ENCODE peak calls at places on chromosomes 3 and 15, in seven cellular contexts. Y is IMR-90; Z is lung; I is tibial nerve; W is breast epithelium; R is fibroblast of lung; U is CD4-positive, CD25-positive, alpha-beta regulatory T cell. M is an unnamed sample.

GRCh38 chr3:177041021-177041729 is 156.1 kb downstream of the TBL1XR1 start:
- DNase-seq in Y (peak; percentile 25), I (peak; percentile 60), U (no peak), W (no peak), Z (peak; percentile 38), R (peak; percentile 51), M (no peak)

GRCh38 chr3:55203006-55203405 is 275.1 kb upstream of the LRTM1 start:
- DNase-seq in R (peak; percentile 92), W (no peak), I (no peak), Z (no peak), U (no peak), Y (peak; percentile 59), M (no peak)

GRCh38 chr15:47548189-47548588 is 169.1 kb upstream of the SEMA6D start:
- DNase-seq in U (no peak), Z (no peak), W (no peak), Y (no peak), R (no peak), I (no peak), M (no peak)

GRCh38 chr3:160291909-160292299 is 66.7 kb downstream of the C3orf80 start:
- DNase-seq in U (no peak), W (no peak), Y (no peak), I (no peak), Z (no peak), R (no peak), M (no peak)

GRCh38 chr15:56205061-56205876 is 38.4 kb downstream of the RFX7 start:
- DNase-seq in Z (no peak), I (no peak), R (peak; percentile 49), Y (peak; percentile 31), W (no peak), U (no peak), M (no peak)

GRCh38 chr3:24867783-24868182 is 373.1 kb upstream of the THRB start:
- DNase-seq in U (no peak), Z (no peak), Y (no peak), R (no peak), W (no peak), I (no peak), M (no peak)

GRCh38 chr3:107285197-107285596 is 92.0 kb upstream of the CCDC54 start:
- DNase-seq in Y (peak; percentile 26), U (no peak), Z (no peak), R (peak; percentile 5), I (no peak), W (no peak), M (no peak)

GRCh38 chr3:172261053-172261452 is 187.2 kb downstream of the GHSR start:
- DNase-seq in R (peak; percentile 37), W (no peak), Z (no peak), I (no peak), U (no peak), Y (no peak), M (no peak)

GRCh38 chr3:45664558-45664957 is 24.6 kb upstream of the SACM1L start:
- DNase-seq in I (no peak), Z (no peak), R (no peak), U (peak; percentile 80), W (peak; percentile 56), Y (no peak), M (no peak)

GRCh38 chr3:17995769-17996168 is 253.3 kb upstream of the TBC1D5 start:
- DNase-seq in W (no peak), R (no peak), I (no peak), Y (no peak), Z (no peak), U (no peak), M (no peak)

GRCh38 chr3:29514912-29515311 is 234.0 kb downstream of the RBMS3 start:
- DNase-seq in Y (no peak), R (peak; percentile 24), Z (no peak), I (no peak), W (no peak), U (no peak), M (no peak)

GRCh38 chr3:173401369-173401768 is 3.8 kb downstream of the NLGN1 start:
- DNase-seq in W (no peak), Y (no peak), Z (no peak), I (no peak), R (no peak), U (no peak), M (no peak)

GRCh38 chr15:57920916-57921315 is 144.6 kb downstream of the ALDH1A2 start:
- DNase-seq in I (no peak), R (no peak), W (no peak), U (no peak), Y (no peak), Z (no peak), M (no peak)

GRCh38 chr15:65887565-65887964 is 18.3 kb downstream of the RAB11A start:
- DNase-seq in I (no peak), Z (no peak), R (no peak), U (peak; percentile 36), W (no peak), Y (no peak), M (no peak)

GRCh38 chr3:183106635-183107034 is 7.3 kb upstream of the MCCC1 start:
- DNase-seq in Y (no peak), U (no peak), I (no peak), Z (no peak), R (no peak), W (no peak), M (no peak)

GRCh38 chr3:195692781-195693427 is 27.9 kb upstream of the MUC20 start:
- DNase-seq in R (no peak), U (no peak), W (no peak), Z (no peak), I (no peak), Y (peak; percentile 52), M (no peak)

GRCh38 chr15:62054979-62055378 is 5.3 kb downstream of the VPS13C start:
- DNase-seq in W (no peak), Y (no peak), R (no peak), U (no peak), I (no peak), Z (no peak), M (no peak)

GRCh38 chr15:34616613-34617012 is 33.2 kb upstream of the GOLGA8B start:
- DNase-seq in U (no peak), W (no peak), Z (no peak), Y (peak; percentile 49), R (peak; percentile 52), I (no peak), M (no peak)

GRCh38 chr15:79197285-79197684 is 85.2 kb upstream of the ANKRD34C start:
- DNase-seq in Z (no peak), I (no peak), R (no peak), W (no peak), U (no peak), Y (no peak), M (no peak)

GRCh38 chr3:113241292-113242033 is 30.1 kb downstream of the BOC start:
- DNase-seq in U (no peak), Y (peak; percentile 22), I (no peak), W (no peak), R (peak; percentile 83), Z (no peak), M (no peak)

GRCh38 chr3:141764946-141765345 is 1.7 kb downstream of the GRK7 start:
- DNase-seq in U (no peak), W (no peak), Z (no peak), I (no peak), Y (peak; percentile 7), R (no peak), M (no peak)

GRCh38 chr3:40580494-40581091 is 55.8 kb downstream of the ZNF621 start:
- DNase-seq in I (peak; percentile 66), W (peak; percentile 36), Z (peak; percentile 70), R (peak; percentile 56), Y (peak; percentile 60), U (peak; percentile 50), M (peak; percentile 58)

GRCh38 chr3:189806171-189806951 is 175.2 kb downstream of the TP63 start:
- DNase-seq in I (no peak), Y (peak; percentile 6), R (peak; percentile 71), U (no peak), Z (no peak), W (no peak), M (no peak)
- H3K27me3 ChIP-seq in I (no peaks in the 10 kb centered on the region), Y (no peaks in the 10 kb centered on the region), R (no peaks in the 10 kb centered on the region), U (no peaks in the 10 kb centered on the region), Z (no peaks in the 10 kb centered on the region), W (no peaks in the 10 kb centered on the region), M (no peaks in the 10 kb centered on the region)

GRCh38 chr3:197856199-197856816 is 65.3 kb downstream of the LRCH3 start:
- DNase-seq in R (no peak), Y (no peak), U (no peak), W (no peak), I (no peak), Z (no peak), M (no peak)

GRCh38 chr3:197858598-197858997 is 67.5 kb downstream of the LRCH3 start:
- DNase-seq in R (no peak), Z (no peak), W (no peak), Y (no peak), I (no peak), U (no peak), M (no peak)

GRCh38 chr3:197858133-197858532 is 67.1 kb downstream of the LRCH3 start:
- DNase-seq in Z (no peak), U (no peak), I (no peak), Y (no peak), W (no peak), R (no peak), M (no peak)

DNA sequence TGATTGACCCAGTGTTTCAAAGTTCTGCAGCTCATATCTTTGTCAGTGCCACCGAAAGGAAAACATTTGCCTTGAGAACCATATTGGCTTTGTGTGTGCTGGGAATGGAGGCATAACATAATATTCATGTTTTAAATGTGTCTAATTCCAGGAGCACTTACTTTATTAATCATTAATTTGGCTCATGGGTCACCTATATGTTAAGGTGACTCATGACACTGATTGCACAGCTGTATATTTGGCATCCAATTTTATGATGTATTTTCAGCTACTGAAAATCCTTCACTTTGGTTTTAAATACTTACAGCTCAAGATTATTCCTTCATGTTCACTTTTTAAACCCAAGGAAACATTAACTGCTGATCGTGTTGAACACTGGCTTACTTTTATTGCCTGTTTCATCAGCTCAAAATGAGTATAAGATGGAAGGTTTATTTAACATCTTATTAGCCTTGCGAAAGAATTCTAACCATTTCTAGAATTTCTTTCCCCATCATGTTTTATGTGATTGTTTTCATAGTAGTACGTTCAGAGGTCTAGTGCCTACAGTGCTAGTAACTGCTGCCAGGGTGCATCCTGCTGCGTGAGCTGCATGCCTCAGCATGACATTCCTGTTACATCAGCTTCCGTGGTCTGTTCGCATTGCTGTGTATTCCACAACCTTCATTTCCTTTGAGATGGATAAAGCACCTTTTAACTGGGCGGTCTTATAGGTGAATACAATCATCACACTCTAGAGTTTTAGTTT is 63.7 kb downstream of the LRCH3 start:
- DNase-seq in W (peak; percentile 31), Y (peak; percentile 99), R (peak; percentile 95), I (no peak), Z (no peak), U (no peak), M (no peak)
- H3K27me3 ChIP-seq in W (no peaks in the 10 kb centered on the region), Y (no peaks in the 10 kb centered on the region), R (no peaks in the 10 kb centered on the region), I (no peaks in the 10 kb centered on the region), Z (no peaks in the 10 kb centered on the region), U (no peaks in the 10 kb centered on the region), M (no peaks in the 10 kb centered on the region)

DNA sequence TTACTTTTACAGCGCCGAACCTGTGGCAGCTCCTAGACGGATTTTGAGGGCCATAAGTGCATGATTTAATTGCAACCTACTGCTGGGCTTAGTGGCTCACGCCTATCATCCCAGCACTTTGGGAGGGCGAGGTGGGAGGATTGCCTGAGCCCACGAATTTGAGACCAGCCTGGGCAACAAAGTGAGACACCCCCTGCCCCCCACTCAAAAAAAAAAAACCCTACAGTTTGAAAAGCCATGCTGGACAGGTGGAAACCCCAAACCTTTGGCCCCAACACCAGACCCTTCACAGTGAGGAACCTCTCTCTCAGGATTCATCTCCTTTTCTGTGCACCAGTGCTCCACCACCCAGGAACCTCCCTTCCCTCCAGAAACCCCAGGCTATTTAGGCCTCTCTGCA is 1.1 kb upstream of the CDC25A start:
- DNase-seq in Z (no peak), U (no peak), R (no peak), W (no peak), Y (no peak), I (no peak), M (no peak)
- H3K27me3 ChIP-seq in Z (no peaks in the 10 kb centered on the region), U (no peaks in the 10 kb centered on the region), R (no peaks in the 10 kb centered on the region), W (no peaks in the 10 kb centered on the region), Y (no peaks in the 10 kb centered on the region), I (no peaks in the 10 kb centered on the region), M (no peaks in the 10 kb centered on the region)

GRCh38 chr3:77325702-77326101 is 285.8 kb downstream of the ROBO2 start:
- DNase-seq in Z (no peak), W (no peak), I (no peak), U (no peak), R (no peak), Y (no peak), M (no peak)
- H3K27me3 ChIP-seq in Z (no peaks in the 10 kb centered on the region), W (no peaks in the 10 kb centered on the region), I (no peaks in the 10 kb centered on the region), U (no peaks in the 10 kb centered on the region), R (no peaks in the 10 kb centered on the region), Y (no peaks in the 10 kb centered on the region), M (no peaks in the 10 kb centered on the region)